ENCODE peak calls at places on chromosome 14, in seven cellular contexts. H is AG04450, W is neural progenitor cell, K is AG10803, F is A549, L is esophagus muscularis mucosa, C is heart left ventricle. N is an unnamed sample.

GRCh38 chr14:105486974-105487448 is 325 bp downstream of the CRIP1 start:
- DNase-seq in H (no peak), W (peak; percentile 45), K (peak; percentile 40), F (peak; percentile 78), L (no peak), C (peak; percentile 89), N (no peak)

GRCh38 chr14:50551877-50552276 is 8.1 kb upstream of the ATL1 start:
- DNase-seq in H (no peak), W (no peak), K (no peak), F (no peak), L (no peak), C (no peak), N (no peak)

GRCh38 chr14:70987042-70987441 is 79.8 kb downstream of the PCNX1 start:
- DNase-seq in H (no peak), W (no peak), K (no peak), F (no peak), L (no peak), C (no peak), N (no peak)

GRCh38 chr14:97107070-97107469 is 309.9 kb downstream of the VRK1 start:
- DNase-seq in H (no peak), W (no peak), K (peak; percentile 70), F (peak; percentile 34), L (no peak), C (no peak), N (no peak)

GRCh38 chr14:100691395-100692025 is 35.2 kb upstream of the DLK1 start:
- DNase-seq in H (no peak), W (no peak), K (no peak), F (no peak), L (no peak), C (no peak), N (no peak)

GRCh38 chr14:55237999-55238680 is 33.1 kb upstream of the FBXO34 start:
- DNase-seq in H (no peak), W (no peak), K (no peak), F (no peak), L (no peak), C (no peak), N (no peak)

GRCh38 chr14:71359823-71360222 is 452.6 kb downstream of the PCNX1 start:
- DNase-seq in H (no peak), W (no peak), K (no peak), F (no peak), L (no peak), C (no peak), N (no peak)

GRCh38 chr14:81889529-81889928 is 355.9 kb upstream of the SEL1L start:
- DNase-seq in H (no peak), W (no peak), K (no peak), F (no peak), L (no peak), C (no peak), N (no peak)

GRCh38 chr14:61433169-61433568 is 111.8 kb downstream of the PRKCH start:
- DNase-seq in H (no peak), W (no peak), K (no peak), F (no peak), L (no peak), C (no peak), N (no peak)

GRCh38 chr14:66379116-66379515 is 107.1 kb upstream of the CCDC196 start:
- DNase-seq in H (no peak), W (peak; percentile 19), K (no peak), F (no peak), L (peak; percentile 81), C (peak; percentile 44), N (peak; percentile 79)

GRCh38 chr14:32354716-32355115 is 25.6 kb downstream of the AKAP6 start:
- DNase-seq in H (no peak), W (no peak), K (no peak), F (no peak), L (peak; percentile 80), C (peak; percentile 23), N (peak; percentile 44)

GRCh38 chr14:102493096-102493495 is 16.5 kb downstream of the ANKRD9 start:
- DNase-seq in H (no peak), W (no peak), K (no peak), F (no peak), L (no peak), C (no peak), N (peak; percentile 9)

GRCh38 chr14:48937796-48938195 is 648.4 kb downstream of the RPS29 start:
- DNase-seq in H (no peak), W (peak; percentile 8), K (peak; percentile 6), F (no peak), L (no peak), C (no peak), N (no peak)

GRCh38 chr14:94405481-94405880 is 17.1 kb upstream of the SERPINA1 start:
- DNase-seq in H (no peak), W (no peak), K (no peak), F (no peak), L (no peak), C (no peak), N (no peak)

GRCh38 chr14:70803321-70804110 is 5.8 kb downstream of the MAP3K9 start:
- DNase-seq in H (no peak), W (no peak), K (no peak), F (no peak), L (no peak), C (no peak), N (no peak)

GRCh38 chr14:53331247-53331646 is 178.1 kb upstream of the DDHD1 start:
- DNase-seq in H (no peak), W (no peak), K (peak; percentile 55), F (no peak), L (no peak), C (no peak), N (no peak)

GRCh38 chr14:37600880-37601741 is 5.7 kb downstream of the TTC6 start:
- DNase-seq in H (no peak), W (no peak), K (no peak), F (no peak), L (no peak), C (no peak), N (peak; percentile 70)

GRCh38 chr14:43872222-43872621 is 634.9 kb downstream of the FSCB start:
- DNase-seq in H (no peak), W (no peak), K (no peak), F (no peak), L (no peak), C (no peak), N (no peak)

GRCh38 chr14:94728950-94729349 is 41.0 kb downstream of the GSC start:
- DNase-seq in H (no peak), W (peak; percentile 89), K (no peak), F (no peak), L (no peak), C (no peak), N (no peak)

GRCh38 chr14:28773917-28774691 is 7.5 kb downstream of the FOXG1 start:
- DNase-seq in H (no peak), W (peak; percentile 92), K (peak; percentile 40), F (peak; percentile 43), L (no peak), C (no peak), N (no peak)

GRCh38 chr14:26839481-26839880 is 241.6 kb upstream of the NOVA1 start:
- DNase-seq in H (no peak), W (no peak), K (no peak), F (no peak), L (no peak), C (no peak), N (no peak)

DNA sequence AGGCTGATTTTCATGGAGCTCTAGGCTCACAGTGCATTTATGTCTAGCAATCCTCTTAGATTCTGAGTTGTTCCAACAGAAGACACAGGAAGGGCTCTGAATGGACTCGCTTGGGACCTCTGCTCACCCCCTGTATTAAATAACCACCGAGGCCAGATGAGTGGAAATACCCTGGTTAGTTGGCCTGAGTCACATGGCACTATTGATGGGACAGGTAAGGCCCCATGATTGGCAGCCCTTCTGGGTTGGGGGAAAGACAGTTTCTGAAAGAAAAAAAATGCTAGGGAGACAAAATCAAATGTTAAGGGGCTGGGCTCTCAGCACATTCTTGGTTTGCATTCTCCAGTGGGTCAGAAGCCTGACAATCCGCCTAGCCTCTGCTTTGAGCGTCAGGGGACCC is 14.8 kb downstream of the DGLUCY start:
- DNase-seq in H (no peak), W (no peak), K (no peak), F (no peak), L (no peak), C (no peak), N (no peak)
- H3K4me3 ChIP-seq in H (no peak overlapping the region), W (no peak overlapping the region), K (no peak overlapping the region), F (no peak overlapping the region), L (no peak overlapping the region), C (no peak overlapping the region), N (no peak overlapping the region)

DNA sequence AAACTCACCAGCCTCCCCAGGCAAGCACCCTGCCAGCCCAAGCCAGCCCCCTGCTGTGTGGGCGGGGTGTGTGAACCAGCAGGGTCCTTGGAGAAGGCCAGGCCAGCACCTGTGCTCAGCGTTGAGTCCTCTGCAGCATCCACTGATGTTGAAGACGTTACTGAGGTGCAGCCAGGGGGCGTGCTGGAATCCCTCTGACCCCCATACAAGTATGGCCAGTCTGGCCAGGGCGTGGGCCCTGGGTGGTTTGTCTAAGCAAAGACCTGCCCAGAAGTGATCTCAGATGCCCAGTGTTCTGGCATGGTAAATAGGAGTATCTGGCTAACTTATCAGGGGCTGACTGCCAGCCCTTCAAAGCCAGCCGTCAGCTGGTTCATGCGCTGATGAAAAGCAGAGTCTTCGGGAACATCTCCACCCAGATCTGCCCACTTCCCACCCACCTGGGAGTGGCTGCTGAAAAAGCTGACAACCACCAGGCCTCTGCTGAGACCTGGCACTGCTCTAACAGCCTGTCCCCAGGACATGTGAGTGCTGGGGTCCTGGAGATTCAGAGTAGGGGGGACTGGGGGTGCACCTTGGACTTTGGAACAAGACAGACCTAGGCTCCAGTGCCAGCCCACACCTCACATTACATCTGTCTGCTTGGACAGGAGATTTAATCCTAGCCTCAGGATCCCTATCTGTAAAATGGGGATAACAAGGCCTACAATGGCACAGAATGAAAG is 41.1 kb downstream of the ACTN1 start:
- DNase-seq in H (no peak), W (peak; percentile 53), K (peak; percentile 32), F (peak; percentile 89), L (no peak), C (peak; percentile 66), N (peak; percentile 89)
- H3K4me3 ChIP-seq in H (no peak overlapping the region), W (no peak overlapping the region), K (no peak overlapping the region), F (peak overlapping the region; percentile 33), L (no peak overlapping the region), C (no peak overlapping the region), N (no peak overlapping the region)

DNA sequence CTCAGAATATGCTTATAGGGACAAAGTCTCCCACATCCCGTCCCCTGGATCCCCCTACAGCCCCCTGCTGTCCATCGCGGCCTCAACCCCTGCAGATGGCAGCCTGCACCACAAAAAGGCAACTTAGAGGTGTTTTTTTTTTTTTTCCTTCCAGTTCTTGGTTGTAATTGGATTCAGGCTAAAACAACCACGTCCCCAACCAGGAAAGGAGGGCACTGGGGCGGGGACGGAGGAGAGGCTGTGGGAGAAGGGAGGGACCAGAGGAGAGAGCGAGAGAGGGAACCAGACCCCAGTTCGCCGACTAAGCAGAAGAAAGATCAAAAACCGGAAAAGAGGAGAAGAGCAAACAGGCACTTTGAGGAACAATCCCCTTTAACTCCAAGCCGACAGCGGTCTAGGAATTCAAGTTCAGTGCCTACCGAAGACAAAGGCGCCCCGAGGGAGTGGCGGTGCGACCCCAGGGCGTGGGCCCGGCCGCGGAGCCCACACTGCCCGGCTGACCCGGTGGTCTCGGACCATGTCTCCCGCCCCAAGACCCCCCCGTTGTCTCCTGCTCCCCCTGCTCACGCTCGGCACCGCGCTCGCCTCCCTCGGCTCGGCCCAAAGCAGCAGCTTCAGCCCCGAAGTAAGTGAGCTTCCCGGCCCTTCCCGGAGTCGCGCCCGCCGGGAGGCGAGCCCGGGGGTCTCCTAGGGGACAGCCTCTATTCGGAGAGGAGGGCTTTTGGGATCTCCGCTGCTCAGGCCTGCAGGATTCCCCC is at the start of gene MMP14:
- DNase-seq in H (no peak), W (peak; percentile 48), K (peak; percentile 91), F (no peak), L (peak; percentile 96), C (peak; percentile 82), N (peak; percentile 65)
- H3K4me3 ChIP-seq in H (peak within 1 kb of the TSS; percentile 89), W (peak within 1 kb of the TSS; percentile 72), K (peak within 1 kb of the TSS; percentile 93), F (peak within 1 kb of the TSS; percentile 18), L (peak within 1 kb of the TSS; percentile 84), C (peak within 1 kb of the TSS; percentile 75), N (peak within 1 kb of the TSS; percentile 70)

GRCh38 chr14:92923744-92924103 is 774 bp downstream of the CHGA start:
- DNase-seq in H (no peak), W (no peak), K (no peak), F (no peak), L (no peak), C (no peak), N (no peak)
- H3K4me3 ChIP-seq in H (no peak overlapping the region), W (peak overlapping the region; percentile 78), K (no peak overlapping the region), F (peak overlapping the region; percentile 61), L (no peak overlapping the region), C (no peak overlapping the region), N (no peak overlapping the region)

N was measured in right lobe of liver.